ENCODE peak calls at places on chromosomes 1 and 21, in six cellular contexts. B is SK-N-SH, L is HCT116, H is K562, I is HepG2, N is H1. G is an unnamed sample.

GRCh38 chr1:208235983-208236761 is 8.0 kb downstream of the PLXNA2 start:
- DNase-seq in B (no peak), L (no peak), H (peak), I (peak), N (no peak), G (no peak)

GRCh38 chr1:75131593-75132420 is 2.4 kb upstream of the LHX8 start:
- DNase-seq in B (no peak), L (no peak), H (no peak), I (no peak), N (peak), G (no peak)

GRCh38 chr1:85357817-85358216 is 81.4 kb upstream of the BCL10 start:
- DNase-seq in B (no peak), L (no peak), H (no peak), I (no peak), N (no peak), G (no peak)

GRCh38 chr1:27528701-27529637 is 39.0 kb upstream of the WASF2 start:
- DNase-seq in B (no peak), L (no peak), H (peak), I (no peak), N (no peak), G (no peak)

GRCh38 chr1:223147858-223148257 is 4.8 kb upstream of the TLR5 start:
- DNase-seq in B (no peak), L (no peak), H (no peak), I (no peak), N (no peak), G (no peak)

GRCh38 chr1:29586215-29586614 is 349.9 kb downstream of the PTPRU start:
- DNase-seq in B (no peak), L (no peak), H (no peak), I (no peak), N (peak), G (no peak)

GRCh38 chr1:113389356-113389952 is 861 bp upstream of the MAGI3 start:
- DNase-seq in B (no peak), L (no peak), H (no peak), I (no peak), N (no peak), G (no peak)

GRCh38 chr1:147539122-147539575 is 2.2 kb upstream of the BCL9 start:
- DNase-seq in B (no peak), L (peak), H (peak), I (peak), N (no peak), G (no peak)

GRCh38 chr1:180931529-180931928 is 18.8 kb downstream of the KIAA1614 start:
- DNase-seq in B (no peak), L (no peak), H (no peak), I (no peak), N (no peak), G (no peak)

GRCh38 chr1:35573776-35574654 is 901 bp downstream of the TFAP2E start:
- DNase-seq in B (no peak), L (no peak), H (no peak), I (no peak), N (peak), G (no peak)

GRCh38 chr1:207021876-207022596 is 10.5 kb downstream of the C1orf116 start:
- DNase-seq in B (no peak), L (no peak), H (no peak), I (no peak), N (no peak), G (no peak)

GRCh38 chr21:37531402-37532042 is 164.9 kb downstream of the DYRK1A start:
- DNase-seq in B (no peak), L (no peak), H (no peak), I (no peak), N (no peak), G (no peak)

GRCh38 chr1:229410692-229411433 is 23.0 kb downstream of the ACTA1 start:
- DNase-seq in B (peak), L (no peak), H (peak), I (no peak), N (no peak), G (no peak)

GRCh38 chr1:36085686-36086526 is 2.0 kb downstream of the TEKT2 start:
- DNase-seq in B (no peak), L (no peak), H (no peak), I (no peak), N (peak), G (no peak)

GRCh38 chr1:163213626-163214025 is 10.9 kb upstream of the RGS5 start:
- DNase-seq in B (no peak), L (no peak), H (no peak), I (no peak), N (no peak), G (no peak)

GRCh38 chr1:26541431-26541815 is 11.9 kb downstream of the RPS6KA1 start:
- DNase-seq in B (no peak), L (no peak), H (no peak), I (no peak), N (no peak), G (no peak)

GRCh38 chr1:165408518-165408917 is 36.4 kb downstream of the RXRG start:
- DNase-seq in B (peak), L (peak), H (peak), I (peak), N (no peak), G (peak)

DNA sequence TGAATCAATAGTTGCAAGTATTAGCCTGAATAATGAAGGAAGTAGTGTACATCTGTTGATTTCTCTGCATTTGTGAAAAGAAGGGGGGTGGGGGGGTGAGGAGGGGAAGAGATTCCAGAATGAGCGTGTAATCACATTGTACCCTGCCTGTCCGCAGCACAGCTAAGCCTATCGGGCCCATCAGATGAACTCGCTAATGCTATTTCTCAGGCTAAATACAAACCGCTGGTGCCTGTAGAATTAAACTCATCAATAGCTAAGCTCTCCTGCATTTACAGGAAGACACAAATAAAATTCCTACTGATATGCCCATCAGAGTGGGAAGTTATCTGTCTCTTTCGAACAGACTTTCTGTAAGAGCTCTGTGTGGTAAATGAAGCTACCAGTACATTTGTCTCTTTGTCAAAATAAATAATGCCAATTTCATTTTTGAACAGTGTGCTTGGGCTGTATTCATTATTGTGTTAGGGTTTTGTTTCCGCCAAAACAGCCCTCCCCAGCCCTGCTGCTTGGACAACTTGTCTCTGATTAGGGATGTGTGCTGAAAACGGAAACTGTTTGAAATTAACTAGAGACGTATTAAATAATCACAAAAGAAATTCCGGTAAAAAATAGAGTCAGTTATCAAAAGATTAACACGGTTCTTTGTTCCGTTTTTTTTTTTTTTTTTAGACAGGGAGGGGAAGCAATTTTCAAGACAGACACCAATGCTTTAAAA is 305.4 kb downstream of the TTLL7 start:
- DNase-seq in B (peak), L (no peak), H (no peak), I (no peak), N (no peak), G (peak)
- H3K4me3 ChIP-seq in B (peak), L (no peak), H (no peak), I (no peak), N (peak), G (no peak)

GRCh38 chr1:156033011-156033410 is 12.3 kb upstream of the SSR2 start:
- DNase-seq in B (no peak), L (no peak), H (no peak), I (no peak), N (no peak), G (no peak)
- TF ChIP-seq YY1 in B (no peak), L (no peak), H (no peak), I (no peak), N (no peak), G (no peak)

GRCh38 chr21:45152265-45152746 is 77.9 kb downstream of the ADARB1 start:
- DNase-seq in B (no peak), L (no peak), H (peak), I (no peak), N (peak), G (no peak)
- H3K4me3 ChIP-seq in B (no peak), L (no peak), H (no peak), I (no peak), N (no peak), G (no peak)

GRCh38 chr1:198575715-198576641 is 35.5 kb upstream of the ATP6V1G3 start:
- DNase-seq in B (no peak), L (no peak), H (no peak), I (no peak), N (no peak), G (no peak)
- TF ChIP-seq YY1 in B (no peak), L (no peak), H (no peak), I (no peak), N (no peak), G (no peak)

G was measured in NT2/D1.